ENCODE peak calls at places on chromosomes 11 and 22, in five cellular contexts. V is AG20443; R is WERI-Rb-1; K is activated T-cell treated with anti-CD3 and anti-CD28 coated beads, Interleukin-2, amount 50 U/mL, for 4 hours; E is naive thymus-derived CD8-positive, alpha-beta T cell. C is an unnamed sample.

GRCh38 chr11:68118753-68119448 is 2.3 kb downstream of the CHKA start:
- DNase-seq in V (no peak), R (no peak), K (no peak), E (no peak), C (no peak)

GRCh38 chr11:82754410-82754809 is 20.7 kb upstream of the FAM181B start:
- DNase-seq in V (no peak), R (no peak), K (no peak), E (no peak), C (no peak)

GRCh38 chr22:42844756-42845155 is 12.3 kb downstream of the ARFGAP3 start:
- DNase-seq in V (no peak), R (no peak), K (no peak), E (no peak), C (no peak)

GRCh38 chr11:72789493-72790131 is 4.2 kb downstream of the STARD10 start:
- DNase-seq in V (peak), R (no peak), K (no peak), E (no peak), C (no peak)

GRCh38 chr22:19819209-19819910 is 35.3 kb downstream of the GNB1L start:
- DNase-seq in V (no peak), R (no peak), K (no peak), E (no peak), C (peak)

GRCh38 chr11:134292661-134293060 is 16.5 kb downstream of the GLB1L3 start:
- DNase-seq in V (no peak), R (no peak), K (no peak), E (no peak), C (no peak)

GRCh38 chr22:48240935-48241230 is 1478.4 kb downstream of the TBC1D22A start:
- DNase-seq in V (no peak), R (no peak), K (no peak), E (peak), C (peak)

GRCh38 chr22:25357606-25358420 is 138.4 kb downstream of the CRYBB2 start:
- DNase-seq in V (no peak), R (no peak), K (no peak), E (no peak), C (no peak)

GRCh38 chr22:39212721-39213376 is 31.9 kb downstream of the PDGFB start:
- DNase-seq in V (peak), R (no peak), K (no peak), E (no peak), C (no peak)

GRCh38 chr11:65637794-65638317 is at the start of gene SIPA1:
- DNase-seq in V (peak), R (peak), K (peak), E (peak), C (peak)

GRCh38 chr11:112961146-112961668 is at the start of gene NCAM1:
- DNase-seq in V (peak), R (peak), K (no peak), E (no peak), C (no peak)

GRCh38 chr11:131969261-131969660 is 598.8 kb downstream of the NTM start:
- DNase-seq in V (no peak), R (no peak), K (no peak), E (no peak), C (no peak)

GRCh38 chr11:84384637-84385227 is 1098.6 kb upstream of the CCDC90B start:
- DNase-seq in V (peak), R (peak), K (no peak), E (no peak), C (no peak)

GRCh38 chr11:69201764-69202370 is 46.1 kb downstream of the SMIM38 start:
- DNase-seq in V (no peak), R (no peak), K (no peak), E (no peak), C (no peak)

GRCh38 chr11:45060707-45061106 is 85.7 kb upstream of the PRDM11 start:
- DNase-seq in V (no peak), R (no peak), K (no peak), E (no peak), C (no peak)

GRCh38 chr22:50059185-50059880 is 1.2 kb upstream of the TTLL8 start:
- DNase-seq in V (peak), R (peak), K (no peak), E (no peak), C (no peak)

GRCh38 chr22:49692499-49693225 is 135.0 kb downstream of the BRD1 start:
- DNase-seq in V (no peak), R (no peak), K (no peak), E (no peak), C (peak)

GRCh38 chr22:42820075-42820763 is 36.9 kb downstream of the ARFGAP3 start:
- DNase-seq in V (peak), R (no peak), K (no peak), E (no peak), C (peak)

GRCh38 chr11:75536786-75537629 is 11.3 kb upstream of the GDPD5 start:
- DNase-seq in V (no peak), R (no peak), K (peak), E (no peak), C (no peak)

GRCh38 chr11:59012942-59013256 is 73.2 kb upstream of the GLYATL1B start:
- DNase-seq in V (no peak), R (no peak), K (no peak), E (no peak), C (no peak)

GRCh38 chr11:57641426-57641825 is 8.3 kb downstream of the YPEL4 start:
- DNase-seq in V (peak), R (no peak), K (no peak), E (no peak), C (no peak)

GRCh38 chr11:92804388-92804787 is 165.1 kb upstream of the MTNR1B start:
- DNase-seq in V (no peak), R (no peak), K (no peak), E (no peak), C (no peak)

GRCh38 chr22:18983120-18983651 is 47.1 kb upstream of the PRODH start:
- DNase-seq in V (no peak), R (no peak), K (no peak), E (no peak), C (no peak)

GRCh38 chr11:3104051-3104714 is 47.0 kb upstream of the CARS1 start:
- DNase-seq in V (no peak), R (no peak), K (no peak), E (no peak), C (no peak)

GRCh38 chr11:59523541-59523940 is 12.2 kb downstream of the OR4D9 start:
- DNase-seq in V (no peak), R (peak), K (no peak), E (no peak), C (no peak)

GRCh38 chr22:25747245-25747944 is 5.4 kb downstream of the MYO18B start:
- DNase-seq in V (peak), R (no peak), K (no peak), E (no peak), C (no peak)

GRCh38 chr11:235998-236773 is at the start of gene SIRT3:
- DNase-seq in V (peak), R (peak), K (peak), E (peak), C (peak)

GRCh38 chr11:8863838-8864237 is 47.2 kb upstream of the AKIP1 start:
- DNase-seq in V (peak), R (no peak), K (no peak), E (no peak), C (no peak)